ENCODE peak calls at places on chromosomes 11 and 22, in ten cellular contexts. Y, H, U, I, D, Z, W, R, E and S are unnamed samples.

GRCh38 chr11:112655386-112655785 is 305.8 kb upstream of the NCAM1 start:
- DNase-seq in H (no peak), D (no peak), U (peak; percentile 10), W (no peak), Z (no peak), R (no peak), Y (peak; percentile 74), I (no peak), E (no peak), S (peak; percentile 97)

GRCh38 chr11:134539285-134539684 is 127.2 kb upstream of the B3GAT1 start:
- DNase-seq in H (no peak), I (no peak), W (no peak), D (no peak), R (no peak), Y (no peak), U (no peak), E (no peak), Z (no peak), S (no peak)

GRCh38 chr11:18720086-18720810 is 5.7 kb downstream of the IGSF22 start:
- DNase-seq in W (no peak), I (no peak), U (no peak), Z (peak; percentile 33), R (no peak), D (no peak), H (no peak), E (no peak), Y (peak; percentile 75), S (peak; percentile 62)

GRCh38 chr22:38733329-38734202 is 22.2 kb downstream of the SUN2 start:
- DNase-seq in I (peak; percentile 63), Y (peak; percentile 48), W (peak; percentile 35), U (peak; percentile 82), D (peak; percentile 44), Z (peak; percentile 46), E (no peak), R (no peak), H (no peak), S (peak; percentile 33)

GRCh38 chr22:27597703-27598444 is 203.7 kb downstream of the MN1 start:
- DNase-seq in I (no peak), D (no peak), R (no peak), W (no peak), H (no peak), E (no peak), U (no peak), Z (peak; percentile 41), Y (peak; percentile 20), S (peak; percentile 18)

GRCh38 chr22:19849800-19850481 is 4.7 kb downstream of the GNB1L start:
- DNase-seq in U (no peak), R (no peak), I (no peak), E (no peak), W (no peak), D (no peak), Y (no peak), H (no peak), Z (peak; percentile 89), S (no peak)

GRCh38 chr22:39308614-39309363 is 10.6 kb downstream of the RPL3 start:
- DNase-seq in Y (peak; percentile 98), R (no peak), E (no peak), I (no peak), W (no peak), U (no peak), D (no peak), H (no peak), Z (peak; percentile 93), S (peak; percentile 95)

GRCh38 chr11:3880724-3881123 is 25.3 kb downstream of the STIM1 start:
- DNase-seq in W (no peak), D (no peak), R (no peak), H (no peak), Y (peak; percentile 43), Z (peak; percentile 59), U (no peak), E (no peak), I (no peak), S (peak; percentile 45)

GRCh38 chr11:22730319-22730718 is 63.9 kb downstream of the GAS2 start:
- DNase-seq in Y (peak; percentile 7), W (no peak), R (no peak), Z (peak; percentile 49), H (no peak), I (no peak), E (no peak), D (no peak), U (peak; percentile 40), S (no peak)

GRCh38 chr22:50526849-50527801 is 1.7 kb upstream of the SCO2 start:
- DNase-seq in D (no peak), W (no peak), R (no peak), U (no peak), E (no peak), Y (no peak), H (no peak), Z (peak; percentile 55), I (peak; percentile 84), S (peak; percentile 43)

GRCh38 chr11:78032090-78032489 is 9.0 kb upstream of the KCTD14 start:
- DNase-seq in R (no peak), H (no peak), Z (no peak), I (no peak), W (no peak), E (no peak), Y (no peak), U (peak; percentile 38), D (no peak), S (no peak)

GRCh38 chr11:2779981-2780849 is 80.4 kb upstream of the KCNQ1OT1 start:
- DNase-seq in Y (no peak), R (no peak), H (no peak), D (no peak), E (no peak), I (peak; percentile 4), W (no peak), U (no peak), Z (no peak), S (no peak)

GRCh38 chr11:67374571-67375276 is 1.3 kb upstream of the CLCF1 start:
- DNase-seq in U (no peak), W (no peak), Y (peak; percentile 65), Z (no peak), D (no peak), R (no peak), E (no peak), H (no peak), I (no peak), S (no peak)

GRCh38 chr22:28978158-28978557 is 83.5 kb downstream of the C22orf31 start:
- DNase-seq in E (no peak), R (no peak), I (no peak), W (no peak), D (no peak), U (no peak), Y (peak; percentile 75), Z (peak; percentile 70), H (no peak), S (peak; percentile 28)

GRCh38 chr11:69567951-69568808 is 72.8 kb upstream of the CCND1 start:
- DNase-seq in D (no peak), H (no peak), W (no peak), E (no peak), I (no peak), Z (no peak), Y (peak; percentile 44), R (no peak), U (no peak), S (no peak)

GRCh38 chr11:9783986-9784385 is 120.1 kb downstream of the SWAP70 start:
- DNase-seq in H (no peak), U (no peak), W (no peak), Y (peak; percentile 43), Z (no peak), I (no peak), E (no peak), R (no peak), D (no peak), S (no peak)

GRCh38 chr11:62153087-62153395 is 29.2 kb downstream of the INCENP start:
- DNase-seq in Y (no peak), Z (peak; percentile 5), I (no peak), H (no peak), W (no peak), U (no peak), D (no peak), R (no peak), E (no peak), S (peak; percentile 44)

GRCh38 chr11:116415095-116415494 is 357.7 kb downstream of the BUD13 start:
- DNase-seq in R (no peak), W (no peak), U (no peak), E (no peak), H (no peak), D (no peak), Z (no peak), Y (no peak), I (no peak), S (peak; percentile 2)